ENCODE peak calls at places on chromosomes 13 and 19, in six cellular contexts. One of them, this sample, is unnamed.

GRCh38 chr13:110712081-110712848 is 1.2 kb upstream of the ING1 start:
- DNase-seq in HepG2: peak
- DNase-seq in endothelial cell of umbilical vein: peak
- DNase-seq in K562: peak
- DNase-seq in A549: peak
- DNase-seq in GM12878: peak
- DNase-seq in this sample: peak

GRCh38 chr13:40539954-40540706 is 126.3 kb downstream of the FOXO1 start:
- DNase-seq in K562: no peak
- DNase-seq in endothelial cell of umbilical vein: peak
- DNase-seq in GM12878: no peak
- DNase-seq in HepG2: peak
- DNase-seq in A549: peak
- DNase-seq in this sample: no peak

GRCh38 chr19:13881692-13882418 is 4.9 kb downstream of the NANOS3 start:
- DNase-seq in HepG2: no peak
- DNase-seq in endothelial cell of umbilical vein: no peak
- DNase-seq in K562: no peak
- DNase-seq in GM12878: no peak
- DNase-seq in A549: no peak
- DNase-seq in this sample: peak

GRCh38 chr13:30908416-30908980 is 2.4 kb downstream of the MEDAG start:
- DNase-seq in HepG2: no peak
- DNase-seq in GM12878: no peak
- DNase-seq in A549: no peak
- DNase-seq in endothelial cell of umbilical vein: peak
- DNase-seq in K562: no peak
- DNase-seq in this sample: no peak

GRCh38 chr13:23992722-23993438 is 95.6 kb upstream of the C1QTNF9B start:
- DNase-seq in HepG2: no peak
- DNase-seq in K562: no peak
- DNase-seq in endothelial cell of umbilical vein: no peak
- DNase-seq in GM12878: no peak
- DNase-seq in A549: no peak
- DNase-seq in this sample: no peak

GRCh38 chr19:35856546-35857149 is at the start of gene KIRREL2:
- DNase-seq in K562: no peak
- DNase-seq in A549: no peak
- DNase-seq in endothelial cell of umbilical vein: no peak
- DNase-seq in HepG2: no peak
- DNase-seq in GM12878: no peak
- DNase-seq in this sample: no peak

GRCh38 chr19:18781885-18782527 is 9.1 kb downstream of the COMP start:
- DNase-seq in endothelial cell of umbilical vein: no peak
- DNase-seq in HepG2: no peak
- DNase-seq in K562: no peak
- DNase-seq in GM12878: no peak
- DNase-seq in A549: no peak
- DNase-seq in this sample: peak

GRCh38 chr19:33553530-33554310 is 32.1 kb upstream of the PEPD start:
- DNase-seq in A549: no peak
- DNase-seq in HepG2: no peak
- DNase-seq in K562: no peak
- DNase-seq in GM12878: no peak
- DNase-seq in endothelial cell of umbilical vein: no peak
- DNase-seq in this sample: no peak

GRCh38 chr13:101065314-101065713 is 351.0 kb downstream of the NALCN start:
- DNase-seq in A549: no peak
- DNase-seq in HepG2: no peak
- DNase-seq in endothelial cell of umbilical vein: no peak
- DNase-seq in GM12878: no peak
- DNase-seq in K562: no peak
- DNase-seq in this sample: no peak

GRCh38 chr19:39030854-39031367 is 1.4 kb downstream of the FBXO27 start:
- DNase-seq in K562: no peak
- DNase-seq in endothelial cell of umbilical vein: no peak
- DNase-seq in HepG2: peak
- DNase-seq in GM12878: no peak
- DNase-seq in A549: no peak
- DNase-seq in this sample: no peak

GRCh38 chr13:102452831-102453230 is 51.0 kb upstream of the FGF14 start:
- DNase-seq in GM12878: no peak
- DNase-seq in A549: no peak
- DNase-seq in HepG2: no peak
- DNase-seq in K562: no peak
- DNase-seq in endothelial cell of umbilical vein: no peak
- DNase-seq in this sample: no peak

GRCh38 chr19:14113762-14114414 is 3.7 kb downstream of the PRKACA start:
- DNase-seq in GM12878: no peak
- DNase-seq in K562: peak
- DNase-seq in A549: peak
- DNase-seq in endothelial cell of umbilical vein: no peak
- DNase-seq in HepG2: no peak
- DNase-seq in this sample: peak

GRCh38 chr13:46593403-46593802 is 40.4 kb downstream of the LRCH1 start:
- DNase-seq in K562: no peak
- DNase-seq in HepG2: no peak
- DNase-seq in GM12878: no peak
- DNase-seq in endothelial cell of umbilical vein: no peak
- DNase-seq in A549: no peak
- DNase-seq in this sample: no peak

GRCh38 chr19:49691243-49692101 is 556 bp downstream of the CPT1C start:
- DNase-seq in HepG2: no peak
- DNase-seq in K562: no peak
- DNase-seq in endothelial cell of umbilical vein: peak
- DNase-seq in A549: no peak
- DNase-seq in GM12878: no peak
- DNase-seq in this sample: peak

GRCh38 chr13:85864963-85865530 is 65.8 kb upstream of the SLITRK6 start:
- DNase-seq in HepG2: peak
- DNase-seq in GM12878: no peak
- DNase-seq in endothelial cell of umbilical vein: no peak
- DNase-seq in A549: peak
- DNase-seq in K562: no peak
- DNase-seq in this sample: peak

GRCh38 chr13:99105160-99105559 is 95.5 kb upstream of the UBAC2 start:
- DNase-seq in HepG2: no peak
- DNase-seq in K562: no peak
- DNase-seq in A549: no peak
- DNase-seq in GM12878: no peak
- DNase-seq in endothelial cell of umbilical vein: no peak
- DNase-seq in this sample: no peak

GRCh38 chr19:45883586-45883880 is 2.4 kb downstream of the IRF2BP1 start:
- DNase-seq in K562: no peak
- DNase-seq in endothelial cell of umbilical vein: no peak
- DNase-seq in HepG2: no peak
- DNase-seq in A549: no peak
- DNase-seq in GM12878: no peak
- DNase-seq in this sample: no peak

GRCh38 chr19:45882652-45883585 is 3.0 kb downstream of the IRF2BP1 start:
- DNase-seq in A549: peak
- DNase-seq in HepG2: peak
- DNase-seq in K562: peak
- DNase-seq in endothelial cell of umbilical vein: peak
- DNase-seq in GM12878: peak
- DNase-seq in this sample: peak

GRCh38 chr19:45884682-45885555 is 1.0 kb downstream of the IRF2BP1 start:
- DNase-seq in A549: no peak
- DNase-seq in K562: peak
- DNase-seq in HepG2: no peak
- DNase-seq in GM12878: no peak
- DNase-seq in endothelial cell of umbilical vein: no peak
- DNase-seq in this sample: peak

GRCh38 chr19:45885556-45886426 is at the start of gene IRF2BP1:
- DNase-seq in endothelial cell of umbilical vein: peak
- DNase-seq in K562: peak
- DNase-seq in GM12878: no peak
- DNase-seq in A549: peak
- DNase-seq in HepG2: peak
- DNase-seq in this sample: peak

DNA sequence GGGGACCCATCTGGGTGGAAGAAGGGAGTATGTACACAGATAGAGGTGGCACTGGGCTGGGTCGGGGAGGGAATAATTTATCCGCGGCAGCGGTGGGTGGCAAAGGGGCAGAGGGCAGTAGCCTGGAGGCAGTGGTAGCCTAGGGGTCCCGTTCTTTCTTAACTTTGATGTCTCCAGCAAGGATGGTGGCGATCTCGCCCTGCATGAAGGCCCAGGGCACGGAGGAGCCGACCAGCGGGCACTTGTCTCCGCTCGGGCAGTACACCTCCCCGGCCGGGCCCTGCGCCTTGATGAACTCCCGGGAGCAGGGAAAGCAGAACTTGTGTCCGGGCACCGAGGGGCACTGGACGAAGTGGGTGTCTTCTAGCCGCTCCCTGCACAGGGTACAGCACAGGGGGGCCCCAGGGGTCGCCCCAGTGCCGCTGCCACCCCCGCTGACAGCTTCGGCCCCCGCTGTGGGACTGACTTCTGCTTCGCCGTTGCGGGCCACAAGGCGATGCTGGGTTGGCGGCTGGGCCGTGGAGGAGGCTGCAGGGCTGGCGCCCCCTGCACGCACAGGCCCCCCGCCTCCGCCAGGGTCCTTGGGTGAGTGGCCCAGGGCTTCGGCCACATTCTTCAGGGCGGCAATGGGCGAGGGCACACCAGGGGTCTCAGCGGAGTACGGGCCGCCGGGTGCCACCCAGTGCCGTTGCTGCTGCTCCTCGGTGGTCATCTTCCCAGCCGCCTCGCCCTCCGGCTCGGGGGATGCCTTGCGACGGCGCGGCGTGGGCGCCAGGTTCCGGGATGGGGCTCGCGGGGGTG is 1.9 kb downstream of the IRF2BP1 start:
- DNase-seq in HepG2: no peak
- DNase-seq in endothelial cell of umbilical vein: no peak
- DNase-seq in A549: no peak
- DNase-seq in K562: no peak
- DNase-seq in GM12878: no peak
- DNase-seq in this sample: no peak
- TF ChIP-seq MYC in HepG2: no peak
- TF ChIP-seq MYC in endothelial cell of umbilical vein: no peak
- TF ChIP-seq MYC in A549: no peak
- TF ChIP-seq MYC in K562: no peak
- TF ChIP-seq MYC in GM12878: no peak
- TF ChIP-seq MYC in this sample: no peak

DNA sequence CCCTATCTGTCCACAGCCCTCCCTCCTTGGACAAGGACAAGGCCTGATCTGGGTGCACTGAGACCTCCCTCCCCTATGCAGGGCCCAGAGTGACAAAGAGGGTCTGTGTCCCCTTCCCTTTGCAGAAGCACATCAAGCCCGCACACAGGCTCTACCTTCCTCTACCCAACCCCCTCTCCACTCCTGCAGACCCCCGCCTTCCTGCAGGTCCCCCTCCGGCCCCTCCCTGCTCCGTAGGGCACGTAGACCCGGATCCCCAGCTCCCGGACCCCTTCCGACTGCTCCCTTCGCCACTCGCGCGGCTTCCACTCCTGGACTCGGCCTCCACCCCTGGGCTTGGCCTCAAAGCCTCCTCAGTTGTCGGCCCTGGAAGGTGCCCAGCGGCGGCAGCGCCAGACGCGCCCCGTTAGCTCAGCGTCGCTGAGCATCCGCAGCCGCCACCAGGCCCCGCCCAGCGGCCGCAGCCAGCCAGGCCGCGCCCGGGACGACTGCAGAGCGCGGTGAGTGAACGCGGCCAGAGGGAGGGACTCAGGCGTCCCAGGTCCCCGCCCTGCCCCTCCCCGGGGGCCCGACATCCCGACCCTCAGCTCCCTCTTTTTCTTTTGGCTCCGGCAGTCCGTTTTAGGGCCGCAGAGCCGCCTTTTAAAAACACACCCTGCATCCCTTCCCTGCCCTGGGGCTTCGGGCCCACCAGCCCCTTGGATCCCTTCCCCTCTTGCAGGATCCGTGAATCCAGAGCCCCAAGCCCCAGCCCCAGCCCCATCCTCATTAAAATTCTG is 1.6 kb upstream of the MYADM start:
- DNase-seq in A549: peak
- DNase-seq in GM12878: no peak
- DNase-seq in K562: peak
- DNase-seq in endothelial cell of umbilical vein: peak
- DNase-seq in HepG2: peak
- DNase-seq in this sample: peak
- TF ChIP-seq MYC in A549: no peak
- TF ChIP-seq MYC in GM12878: no peak
- TF ChIP-seq MYC in K562: no peak
- TF ChIP-seq MYC in endothelial cell of umbilical vein: no peak
- TF ChIP-seq MYC in HepG2: peak
- TF ChIP-seq MYC in this sample: no peak

GRCh38 chr13:112587359-112587766 is 590 bp downstream of the TUBGCP3 start:
- DNase-seq in K562: peak
- DNase-seq in A549: peak
- DNase-seq in endothelial cell of umbilical vein: peak
- DNase-seq in GM12878: no peak
- DNase-seq in HepG2: peak
- DNase-seq in this sample: peak
- TF ChIP-seq MYC in K562: no peak
- TF ChIP-seq MYC in A549: no peak
- TF ChIP-seq MYC in endothelial cell of umbilical vein: no peak
- TF ChIP-seq MYC in GM12878: no peak
- TF ChIP-seq MYC in HepG2: no peak
- TF ChIP-seq MYC in this sample: peak

DNA sequence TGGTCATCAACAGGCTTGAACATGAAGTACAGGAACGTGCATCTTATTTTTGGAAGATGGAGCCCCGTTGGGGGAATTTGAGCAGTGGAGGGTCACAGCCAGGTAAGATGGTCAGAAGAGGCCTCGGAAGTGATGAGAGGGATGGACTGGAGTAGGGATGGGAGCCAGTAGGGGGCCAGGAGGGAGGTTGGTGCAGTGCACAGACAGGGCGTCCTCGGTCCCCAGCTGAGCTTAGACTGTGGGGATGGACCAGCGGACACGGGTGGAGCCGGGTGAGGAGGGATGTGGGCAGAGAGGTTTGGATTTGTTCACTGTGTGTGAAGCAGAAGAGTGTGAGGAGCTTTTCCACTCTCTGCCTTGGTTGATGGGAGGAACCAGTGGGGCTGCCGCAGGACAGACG is 10.6 kb downstream of the RPS9 start:
- DNase-seq in GM12878: no peak
- DNase-seq in A549: no peak
- DNase-seq in HepG2: no peak
- DNase-seq in endothelial cell of umbilical vein: no peak
- DNase-seq in K562: no peak
- DNase-seq in this sample: no peak
- TF ChIP-seq MYC in GM12878: no peak
- TF ChIP-seq MYC in A549: no peak
- TF ChIP-seq MYC in HepG2: no peak
- TF ChIP-seq MYC in endothelial cell of umbilical vein: no peak
- TF ChIP-seq MYC in K562: no peak
- TF ChIP-seq MYC in this sample: no peak

GRCh38 chr19:572891-573825 is 762 bp downstream of the BSG start:
- DNase-seq in A549: peak
- DNase-seq in endothelial cell of umbilical vein: peak
- DNase-seq in HepG2: no peak
- DNase-seq in K562: no peak
- DNase-seq in GM12878: no peak
- DNase-seq in this sample: peak
- TF ChIP-seq MYC in A549: no peak
- TF ChIP-seq MYC in endothelial cell of umbilical vein: no peak
- TF ChIP-seq MYC in HepG2: peak
- TF ChIP-seq MYC in K562: peak
- TF ChIP-seq MYC in GM12878: no peak
- TF ChIP-seq MYC in this sample: no peak

GRCh38 chr19:48445256-48445605 is 552 bp upstream of the GRWD1 start:
- DNase-seq in GM12878: no peak
- DNase-seq in A549: peak
- DNase-seq in endothelial cell of umbilical vein: peak
- DNase-seq in K562: peak
- DNase-seq in HepG2: peak
- DNase-seq in this sample: peak
- TF ChIP-seq MYC in GM12878: no peak
- TF ChIP-seq MYC in A549: no peak
- TF ChIP-seq MYC in endothelial cell of umbilical vein: no peak
- TF ChIP-seq MYC in K562: no peak
- TF ChIP-seq MYC in HepG2: no peak
- TF ChIP-seq MYC in this sample: peak

This sample was measured in NB4.